ENCODE peak calls at places on chromosomes 3 and 15, in seven cellular contexts. O, Q, A, R, S, W and V are unnamed samples.

GRCh38 chr3:63395960-63396359 is 117.9 kb downstream of the SYNPR start:
- DNase-seq in S (no peak), Q (no peak), W (no peak), A (no peak), O (no peak), R (no peak), V (no peak)

GRCh38 chr15:99384992-99385669 is 133.8 kb downstream of the LRRC28 start:
- DNase-seq in O (no peak), W (no peak), Q (no peak), R (no peak), S (peak), A (no peak), V (no peak)

GRCh38 chr3:126472277-126473006 is 3.2 kb downstream of the ZXDC start:
- DNase-seq in A (peak), R (peak), S (peak), Q (peak), W (no peak), O (no peak), V (peak)

GRCh38 chr3:168364992-168365391 is 269.3 kb upstream of the GOLIM4 start:
- DNase-seq in R (no peak), W (no peak), A (no peak), O (no peak), Q (no peak), S (no peak), V (no peak)

GRCh38 chr3:99172736-99173657 is 271.5 kb upstream of the DCBLD2 start:
- DNase-seq in A (peak), R (peak), Q (peak), O (peak), W (peak), S (peak), V (peak)

GRCh38 chr3:52356126-52356525 is 40.0 kb downstream of the DNAH1 start:
- DNase-seq in Q (no peak), O (no peak), S (no peak), W (no peak), R (no peak), A (no peak), V (no peak)

GRCh38 chr15:98920091-98920880 is 87.3 kb downstream of the PGPEP1L start:
- DNase-seq in O (no peak), R (no peak), Q (no peak), W (no peak), S (no peak), A (no peak), V (no peak)

GRCh38 chr3:130658666-130659065 is 88.0 kb downstream of the PIK3R4 start:
- DNase-seq in W (no peak), R (no peak), O (no peak), Q (no peak), A (no peak), S (no peak), V (no peak)

GRCh38 chr3:42439461-42440075 is 29.2 kb upstream of the LYZL4 start:
- DNase-seq in A (no peak), R (no peak), O (no peak), Q (no peak), S (no peak), W (no peak), V (no peak)

GRCh38 chr15:29570931-29571727 is 251.1 kb downstream of the TJP1 start:
- DNase-seq in O (peak), Q (no peak), W (peak), A (no peak), S (no peak), R (no peak), V (no peak)

DNA sequence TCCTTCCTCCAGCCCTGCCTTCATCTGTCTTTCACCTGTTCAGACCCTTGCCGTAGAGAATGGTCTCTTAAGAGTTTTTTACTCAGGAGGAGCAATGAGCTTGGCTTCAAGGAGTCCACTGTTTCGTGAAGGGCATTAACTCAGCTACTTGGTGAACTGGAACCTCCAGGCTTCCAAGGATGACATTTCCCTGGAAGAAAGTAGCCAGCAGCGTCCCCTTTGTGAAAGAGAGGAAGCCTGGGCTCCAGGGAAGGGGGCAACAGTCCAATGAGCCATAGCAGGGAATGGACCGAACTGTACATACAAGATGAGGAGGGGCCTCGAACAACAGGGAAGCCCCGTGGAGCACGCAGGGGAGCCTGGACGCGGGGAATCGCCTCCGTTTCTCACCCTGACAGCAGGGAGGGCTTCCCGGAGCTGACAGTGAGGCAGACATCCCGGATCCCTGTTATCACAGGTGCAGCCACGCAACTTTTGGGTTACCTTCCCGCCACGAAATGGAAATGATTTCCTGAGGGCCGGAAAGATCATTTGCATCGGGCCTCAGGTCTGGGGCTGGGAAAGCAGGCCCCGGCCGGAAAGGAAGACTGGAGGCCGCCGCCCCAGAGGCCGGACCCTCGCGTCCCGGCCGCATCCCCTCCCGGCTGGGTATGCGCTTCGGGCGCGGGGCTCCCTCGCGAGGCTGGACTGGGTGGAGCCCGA is 514 bp upstream of the SPINT1 start:
- DNase-seq in S (no peak), R (no peak), W (no peak), Q (no peak), A (no peak), O (no peak), V (no peak)
- TF ChIP-seq JUND in S (no peak), R (no peak), W (no peak), Q (no peak), A (no peak), O (no peak), V (no peak)

GRCh38 chr15:38782156-38782555 is 217.5 kb upstream of the RASGRP1 start:
- DNase-seq in O (no peak), S (no peak), A (no peak), W (no peak), Q (no peak), R (no peak), V (no peak)

GRCh38 chr15:38781196-38781595 is 216.6 kb upstream of the RASGRP1 start:
- DNase-seq in Q (no peak), R (no peak), W (no peak), A (no peak), S (no peak), O (no peak), V (no peak)
- TF ChIP-seq JUND in Q (no peak), R (no peak), W (no peak), A (no peak), S (no peak), O (no peak), V (no peak)

GRCh38 chr3:185715091-185715490 is 109.8 kb downstream of the IGF2BP2 start:
- DNase-seq in R (no peak), A (no peak), O (no peak), W (no peak), S (no peak), Q (no peak), V (peak)
- TF ChIP-seq JUND in R (no peak), A (no peak), O (no peak), W (no peak), S (no peak), Q (peak), V (no peak)

GRCh38 chr15:62749445-62749844 is 293.1 kb upstream of the TPM1 start:
- DNase-seq in A (no peak), Q (no peak), O (no peak), R (no peak), S (no peak), W (no peak), V (no peak)
- TF ChIP-seq JUND in A (no peak), Q (no peak), O (no peak), R (no peak), S (no peak), W (no peak), V (no peak)

GRCh38 chr3:57060089-57060829 is at the start of gene SPATA12:
- DNase-seq in O (peak), R (no peak), A (peak), W (peak), Q (peak), S (peak), V (peak)
- TF ChIP-seq JUND in O (peak), R (no peak), A (peak), W (peak), Q (no peak), S (peak), V (no peak)

DNA sequence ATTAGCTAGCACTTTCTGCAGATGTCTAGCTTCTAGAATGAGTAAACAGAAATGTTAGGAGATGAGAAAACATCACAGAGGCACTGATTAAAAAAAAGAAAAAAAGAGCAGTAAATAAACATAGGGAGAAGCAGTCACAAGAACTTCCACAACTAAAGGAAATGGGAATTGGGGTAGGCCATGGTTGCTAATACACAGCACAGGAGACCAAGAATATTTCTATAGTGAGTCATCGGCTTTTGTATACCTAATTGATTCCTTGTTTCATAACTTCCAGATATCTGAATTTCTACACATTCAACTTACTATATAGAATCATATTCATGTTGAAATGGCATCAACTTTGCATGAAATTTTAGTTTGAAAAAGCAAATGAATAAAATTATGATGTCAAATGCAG is 47.3 kb upstream of the TCF12 start:
- DNase-seq in S (peak), R (no peak), W (no peak), Q (peak), A (no peak), O (no peak), V (no peak)
- TF ChIP-seq JUND in S (no peak), R (no peak), W (peak), Q (peak), A (no peak), O (peak), V (no peak)

GRCh38 chr15:64635486-64635815 is 139.9 kb downstream of the RBPMS2 start:
- DNase-seq in A (no peak), S (peak), Q (no peak), O (no peak), R (peak), W (peak), V (no peak)

GRCh38 chr15:64633332-64633731 is 142.1 kb downstream of the RBPMS2 start:
- DNase-seq in Q (no peak), O (no peak), S (no peak), W (no peak), R (no peak), A (no peak), V (no peak)

GRCh38 chr15:64634576-64635485 is 140.6 kb downstream of the RBPMS2 start:
- DNase-seq in W (no peak), R (peak), S (peak), Q (no peak), A (no peak), O (peak), V (no peak)

GRCh38 chr15:64636101-64636500 is 139.3 kb downstream of the RBPMS2 start:
- DNase-seq in A (no peak), S (no peak), Q (no peak), O (no peak), R (no peak), W (no peak), V (no peak)

DNA sequence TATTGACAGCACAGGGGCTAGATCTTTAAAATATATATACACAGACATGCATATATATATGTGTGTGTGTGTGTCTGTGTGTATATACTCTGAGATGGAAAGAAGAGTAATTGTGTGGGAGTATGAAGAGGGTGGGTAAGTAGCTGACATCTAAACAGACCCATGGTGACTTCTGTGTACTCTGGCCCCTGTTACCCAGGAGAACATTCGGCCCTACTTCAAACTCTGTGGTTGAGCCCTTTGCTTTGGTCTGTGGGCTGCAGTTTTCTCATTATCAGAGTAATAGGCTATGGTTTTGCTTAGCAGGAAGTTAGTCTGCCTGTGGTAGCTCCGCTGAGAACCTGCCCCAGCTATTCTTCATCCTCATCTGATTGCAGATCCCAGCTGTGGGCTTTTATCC is 141.4 kb downstream of the RBPMS2 start:
- DNase-seq in A (no peak), O (no peak), R (peak), Q (no peak), W (no peak), S (peak), V (no peak)
- TF ChIP-seq JUND in A (no peak), O (no peak), R (no peak), Q (no peak), W (no peak), S (no peak), V (no peak)